ENCODE peak calls at places on chromosome 15, in seven cellular contexts. Y is heart right ventricle, E is ovary, N is MM.1S, D is right lobe of liver, T is mucosa of descending colon, H is adrenal gland. L is an unnamed sample. For H3K4me1, the result is how much of the 10 kb centered on the place peaks cover.

GRCh38 chr15:92869977-92870644 is 30.0 kb upstream of the CHD2 start:
- DNase-seq in Y (no peak), E (no peak), N (no peak), D (no peak), T (no peak), H (no peak), L (no peak)

GRCh38 chr15:69903476-69904295 is 194.0 kb downstream of the TLE3 start:
- DNase-seq in Y (no peak), E (no peak), N (no peak), D (no peak), T (no peak), H (no peak), L (no peak)

GRCh38 chr15:88727439-88727838 is 75.8 kb upstream of the ACAN start:
- DNase-seq in Y (no peak), E (no peak), N (no peak), D (no peak), T (no peak), H (no peak), L (no peak)

GRCh38 chr15:98001663-98002194 is 41.2 kb downstream of the ARRDC4 start:
- DNase-seq in Y (no peak), E (no peak), N (no peak), D (no peak), T (no peak), H (no peak), L (no peak)

GRCh38 chr15:101206173-101206572 is 45.7 kb downstream of the CHSY1 start:
- DNase-seq in Y (no peak), E (no peak), N (no peak), D (no peak), T (no peak), H (peak), L (no peak)

GRCh38 chr15:83092309-83092976 is 15.0 kb upstream of the TM6SF1 start:
- DNase-seq in Y (no peak), E (no peak), N (no peak), D (no peak), T (no peak), H (peak), L (no peak)

GRCh38 chr15:71231678-71232224 is 116.5 kb downstream of the THSD4 start:
- DNase-seq in Y (no peak), E (no peak), N (no peak), D (no peak), T (no peak), H (no peak), L (no peak)

GRCh38 chr15:45198337-45199135 is 10.8 kb upstream of the SHF start:
- DNase-seq in Y (peak), E (peak), N (peak), D (peak), T (peak), H (peak), L (peak)

GRCh38 chr15:88653200-88654064 is 14.6 kb downstream of the ISG20 start:
- DNase-seq in Y (no peak), E (no peak), N (no peak), D (no peak), T (no peak), H (no peak), L (no peak)

GRCh38 chr15:92306662-92307061 is 87.0 kb upstream of the ST8SIA2 start:
- DNase-seq in Y (no peak), E (no peak), N (no peak), D (no peak), T (no peak), H (no peak), L (no peak)

GRCh38 chr15:35181538-35181937 is 96.4 kb upstream of the NANOGP8 start:
- DNase-seq in Y (no peak), E (no peak), N (no peak), D (no peak), T (no peak), H (no peak), L (no peak)

GRCh38 chr15:45790325-45790943 is 155.6 kb downstream of the SQOR start:
- DNase-seq in Y (no peak), E (no peak), N (peak), D (no peak), T (no peak), H (no peak), L (peak)

GRCh38 chr15:92922405-92923002 is 22.4 kb downstream of the CHD2 start:
- DNase-seq in Y (no peak), E (no peak), N (no peak), D (no peak), T (no peak), H (no peak), L (no peak)

GRCh38 chr15:70420421-70421196 is 322.9 kb upstream of the TLE3 start:
- DNase-seq in Y (no peak), E (no peak), N (no peak), D (no peak), T (no peak), H (no peak), L (no peak)

GRCh38 chr15:82100116-82100795 is 54.4 kb upstream of the MEX3B start:
- DNase-seq in Y (no peak), E (no peak), N (no peak), D (no peak), T (no peak), H (no peak), L (no peak)

GRCh38 chr15:89749951-89750559 is 994 bp downstream of the MESP1 start:
- DNase-seq in Y (no peak), E (no peak), N (peak), D (no peak), T (no peak), H (no peak), L (no peak)

GRCh38 chr15:23690450-23690852 is 3.3 kb upstream of the NDN start:
- DNase-seq in Y (peak), E (peak), N (no peak), D (no peak), T (no peak), H (peak), L (no peak)

GRCh38 chr15:92429378-92430066 is 35.8 kb downstream of the ST8SIA2 start:
- DNase-seq in Y (no peak), E (no peak), N (no peak), D (no peak), T (no peak), H (peak), L (peak)

GRCh38 chr15:31215490-31216209 is 111.0 kb upstream of the KLF13 start:
- DNase-seq in Y (peak), E (peak), N (peak), D (peak), T (peak), H (peak), L (no peak)

GRCh38 chr15:65804252-65804931 is 12.3 kb upstream of the DENND4A start:
- DNase-seq in Y (no peak), E (peak), N (no peak), D (no peak), T (no peak), H (peak), L (no peak)

GRCh38 chr15:45670511-45670910 is 35.7 kb downstream of the SQOR start:
- DNase-seq in Y (no peak), E (no peak), N (no peak), D (no peak), T (no peak), H (no peak), L (no peak)

DNA sequence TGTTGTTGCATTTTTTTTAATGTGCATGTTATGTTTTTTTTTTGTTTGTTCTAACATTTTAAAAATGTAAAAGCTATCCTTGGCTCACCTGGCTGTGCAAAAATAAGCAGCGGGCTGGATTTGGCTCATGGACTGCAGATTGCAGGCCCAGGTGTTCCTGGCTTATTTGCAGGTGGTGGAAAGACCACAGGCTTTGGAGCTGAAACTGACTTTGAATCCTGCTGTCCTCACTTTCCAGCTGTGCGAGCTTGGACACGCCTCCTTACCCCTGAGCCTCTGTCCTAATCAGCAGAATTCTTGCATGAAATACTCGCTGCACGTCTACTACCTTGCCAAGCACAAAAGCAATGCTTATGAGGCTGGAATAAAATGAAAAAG is 188.7 kb upstream of the TPM1 start:
- DNase-seq in Y (no peak), E (no peak), N (no peak), D (no peak), T (no peak), H (no peak), L (no peak)
- H3K4me1 ChIP-seq in Y (under half), E (under half), N (under half), D (under half), T (under half), H (under half), L (under half)

GRCh38 chr15:52255008-52255407 is 40.6 kb downstream of the MYO5C start:
- DNase-seq in Y (no peak), E (no peak), N (no peak), D (no peak), T (no peak), H (no peak), L (no peak)

GRCh38 chr15:52256930-52257733 is 38.5 kb downstream of the MYO5C start:
- DNase-seq in Y (no peak), E (no peak), N (peak), D (no peak), T (no peak), H (no peak), L (no peak)

GRCh38 chr15:52255935-52256334 is 39.7 kb downstream of the MYO5C start:
- DNase-seq in Y (no peak), E (no peak), N (no peak), D (no peak), T (no peak), H (no peak), L (no peak)

GRCh38 chr15:52257734-52258062 is 37.9 kb downstream of the MYO5C start:
- DNase-seq in Y (no peak), E (no peak), N (no peak), D (no peak), T (no peak), H (no peak), L (no peak)

GRCh38 chr15:52256366-52256765 is 39.2 kb downstream of the MYO5C start:
- DNase-seq in Y (peak), E (peak), N (peak), D (no peak), T (peak), H (peak), L (peak)
- H3K4me3 ChIP-seq in Y (no peak), E (no peak), N (peak), D (no peak), T (no peak), H (no peak), L (no peak)

GRCh38 chr15:64092075-64092820 is 1.4 kb downstream of the CIAO2A start:
- DNase-seq in Y (no peak), E (no peak), N (peak), D (no peak), T (no peak), H (no peak), L (no peak)
- TF ChIP-seq CTCF in Y (no peak), E (no peak), N (peak), D (peak), T (no peak), H (no peak), L (no peak)

GRCh38 chr15:73072894-73073293 is 20.6 kb downstream of the NEO1 start:
- DNase-seq in Y (no peak), E (no peak), N (no peak), D (no peak), T (no peak), H (no peak), L (no peak)
- H3K4me1 ChIP-seq in Y (under half), E (under half), N (under half), D (under half), T (under half), H (under half), L (under half)

GRCh38 chr15:78364233-78364632 is 24.1 kb downstream of the CRABP1 start:
- DNase-seq in Y (peak), E (no peak), N (no peak), D (no peak), T (no peak), H (no peak), L (no peak)
- H3K4me3 ChIP-seq in Y (no peak), E (no peak), N (no peak), D (no peak), T (no peak), H (no peak), L (no peak)

DNA sequence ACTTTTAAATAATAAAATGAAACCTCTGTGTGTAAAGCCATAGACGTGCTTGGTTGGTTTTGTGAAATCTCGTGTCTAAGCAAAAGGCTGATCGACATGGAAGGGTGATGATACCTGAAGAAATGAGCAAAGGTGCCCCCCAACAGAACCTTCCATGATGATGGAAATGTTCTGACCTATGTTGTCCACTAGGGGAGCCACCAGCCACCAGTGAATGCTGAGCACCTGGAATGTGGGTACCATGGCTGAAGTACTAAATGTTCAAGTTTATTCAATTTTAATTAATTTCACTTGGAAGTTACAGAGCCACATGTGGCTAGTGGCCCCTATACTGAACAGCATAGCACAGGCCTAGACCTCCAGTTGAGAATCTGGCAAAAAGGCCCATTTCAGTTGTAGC is 158.8 kb downstream of the POLR2M start:
- DNase-seq in Y (no peak), E (no peak), N (no peak), D (no peak), T (no peak), H (no peak), L (no peak)
- TF ChIP-seq CTCF in Y (no peak), E (no peak), N (peak), D (peak), T (no peak), H (no peak), L (peak)

DNA sequence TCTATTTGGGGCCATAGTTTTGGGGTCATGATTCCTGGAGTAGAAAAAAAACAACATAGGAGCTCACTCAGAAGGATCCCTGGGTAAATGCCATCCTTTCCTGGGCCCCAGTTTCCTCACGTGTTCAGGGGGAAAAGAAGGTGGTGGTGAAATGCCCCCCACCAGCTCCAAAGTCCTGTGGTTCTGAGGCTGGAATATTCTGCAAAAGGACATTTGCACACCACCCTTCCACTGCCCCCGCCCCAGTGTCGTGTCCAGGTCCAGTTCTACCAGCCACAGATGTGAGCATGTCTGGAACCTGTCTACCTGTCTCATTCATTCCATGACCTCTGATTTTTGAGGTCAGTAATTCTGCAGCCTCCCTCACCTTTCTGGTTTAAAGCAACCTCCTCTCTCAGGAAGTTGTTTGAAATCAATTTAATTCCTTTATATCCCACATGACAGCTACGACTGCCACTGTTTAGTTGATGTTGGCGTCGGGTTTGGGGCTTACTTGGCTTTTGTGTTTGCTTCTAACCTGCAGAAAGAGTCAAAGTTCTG is 82.1 kb downstream of the SMAD3 start:
- DNase-seq in Y (no peak), E (no peak), N (no peak), D (no peak), T (peak), H (no peak), L (no peak)
- H3K4me1 ChIP-seq in Y (half or more), E (under half), N (under half), D (half or more), T (half or more), H (under half), L (half or more)

DNA sequence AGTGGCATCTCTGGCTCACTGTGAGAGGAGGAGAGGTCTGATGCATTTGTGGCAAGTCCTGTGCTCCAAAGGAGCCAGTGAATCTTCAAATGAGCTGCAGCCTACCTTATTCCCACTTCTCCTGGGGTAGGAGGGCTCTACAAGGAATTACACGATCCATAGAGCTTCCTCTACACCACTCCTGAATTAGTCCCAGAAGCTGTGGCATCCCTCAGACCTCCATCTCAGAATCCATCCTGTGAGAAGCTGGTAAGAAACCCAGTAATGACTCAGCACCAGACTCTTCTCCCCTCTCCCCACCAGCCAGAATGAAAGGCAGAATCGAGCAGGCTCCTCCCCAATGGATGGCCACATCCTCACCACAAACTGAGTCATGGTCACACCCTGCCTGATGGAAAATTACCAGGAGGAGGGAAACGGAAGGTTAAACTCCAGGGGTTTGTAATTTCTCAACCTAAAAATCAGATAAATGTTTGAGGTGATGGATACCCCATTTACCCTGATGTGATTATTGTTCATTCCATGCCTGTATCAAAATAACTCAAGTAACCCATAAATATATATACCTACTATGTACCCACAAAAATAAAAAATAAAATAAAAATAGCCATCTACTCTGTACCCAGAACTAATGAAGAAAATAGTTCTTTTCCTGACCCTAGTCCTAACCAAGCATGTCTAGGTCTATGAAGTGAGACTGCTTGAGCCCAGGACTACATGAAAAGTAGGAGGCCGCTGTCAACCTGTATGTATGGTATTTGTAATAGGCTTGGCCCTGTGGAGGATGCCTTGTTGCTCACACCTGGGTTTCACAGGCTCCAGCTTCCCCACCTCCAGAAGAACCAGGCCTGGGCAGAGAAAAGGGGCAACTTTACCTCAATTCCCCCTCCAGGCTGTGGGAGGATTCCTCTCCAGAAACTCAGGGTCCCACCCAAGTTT is 6.6 kb upstream of the PKM start:
- DNase-seq in Y (peak), E (peak), N (peak), D (no peak), T (no peak), H (peak), L (peak)
- H3K4me3 ChIP-seq in Y (no peak), E (no peak), N (peak), D (no peak), T (no peak), H (no peak), L (no peak)

GRCh38 chr15:84934942-84935729 is 46.5 kb upstream of the PDE8A start:
- DNase-seq in Y (no peak), E (no peak), N (no peak), D (no peak), T (no peak), H (no peak), L (no peak)
- TF ChIP-seq CTCF in Y (no peak), E (no peak), N (no peak), D (peak), T (no peak), H (peak), L (no peak)